ENCODE peak calls at places on chromosomes 7 and 10, in four cellular contexts. O is activated CD4-positive, CD25-positive, alpha-beta regulatory T cell; S is activated T-cell treated with anti-CD3 and anti-CD28 coated beads for 1 hour; I is stimulated activated CD4-positive, alpha-beta T cell treated with anti-CD3 and anti-CD28 coated beads, Interleukin-12 subunit alpha, Interleukin-12 subunit beta, amount 100 ng/mL, for 48 hours. Q is an unnamed sample.
A peak's percentile ranks its signal among the peaks of the same experiment; 100 is the strongest.

GRCh38 chr7:434891-435486 is 84.7 kb downstream of the PDGFA start:
- DNase-seq in O (no peak), S (no peak), I (no peak), Q (no peak)

GRCh38 chr7:122550545-122550944 is 148.4 kb downstream of the RNF133 start:
- DNase-seq in I (no peak), O (no peak), S (no peak), Q (no peak)

GRCh38 chr10:12448729-12449391 is 99.5 kb downstream of the CAMK1D start:
- DNase-seq in I (peak; percentile 66), S (peak; percentile 48), O (peak; percentile 17), Q (no peak)

GRCh38 chr7:131108212-131108980 is 219.3 kb upstream of the MKLN1 start:
- DNase-seq in O (no peak), S (no peak), I (no peak), Q (no peak)

GRCh38 chr7:159130820-159131219 is 13.8 kb downstream of the VIPR2 start:
- DNase-seq in O (no peak), S (no peak), I (no peak), Q (no peak)

GRCh38 chr10:126686271-126686670 is 15.8 kb upstream of the C10orf90 start:
- DNase-seq in S (no peak), I (no peak), O (no peak), Q (no peak)

GRCh38 chr7:55774327-55775050 is 88.1 kb downstream of the SEPTIN14 start:
- DNase-seq in O (no peak), I (no peak), S (no peak), Q (no peak)

GRCh38 chr10:62214364-62214874 is 54.2 kb downstream of the RTKN2 start:
- DNase-seq in O (no peak), I (no peak), S (no peak), Q (no peak)

GRCh38 chr7:28132959-28133745 is 47.4 kb downstream of the JAZF1 start:
- DNase-seq in I (no peak), O (no peak), S (no peak), Q (no peak)

GRCh38 chr7:33888206-33888605 is 17.1 kb upstream of the BMPER start:
- DNase-seq in O (no peak), I (no peak), S (no peak), Q (no peak)

GRCh38 chr10:64091889-64092288 is 570.7 kb downstream of the REEP3 start:
- DNase-seq in I (no peak), S (no peak), O (no peak), Q (no peak)

GRCh38 chr7:151845412-151846205 is 31.3 kb downstream of the PRKAG2 start:
- DNase-seq in S (no peak), I (no peak), O (no peak), Q (no peak)

GRCh38 chr10:36542493-36542892 is 582.9 kb upstream of the ANKRD30A start:
- DNase-seq in O (no peak), S (no peak), I (no peak), Q (no peak)

GRCh38 chr7:113622796-113623195 is 296.0 kb downstream of the PPP1R3A start:
- DNase-seq in S (no peak), O (no peak), I (no peak), Q (no peak)

GRCh38 chr7:118368958-118369357 is 144.5 kb downstream of the ANKRD7 start:
- DNase-seq in I (no peak), O (no peak), S (no peak), Q (no peak)

GRCh38 chr10:56212951-56213350 is 148.1 kb downstream of the ZWINT start:
- DNase-seq in O (no peak), I (no peak), S (no peak), Q (no peak)

GRCh38 chr10:67923551-67923950 is 39.1 kb downstream of the SIRT1 start:
- DNase-seq in I (no peak), O (no peak), S (no peak), Q (no peak)

GRCh38 chr7:94394399-94395140 is at the start of gene COL1A2:
- DNase-seq in S (no peak), I (no peak), O (no peak), Q (peak; percentile 79)

GRCh38 chr10:122499491-122499941 is 38.2 kb downstream of the HTRA1 start:
- DNase-seq in S (no peak), I (no peak), O (no peak), Q (no peak)

GRCh38 chr7:42197391-42197790 is 39.6 kb downstream of the GLI3 start:
- DNase-seq in O (no peak), I (no peak), S (no peak), Q (no peak)

GRCh38 chr10:22481687-22482539 is 136.6 kb downstream of the SPAG6 start:
- DNase-seq in I (no peak), S (no peak), O (no peak), Q (no peak)

GRCh38 chr10:4354382-4354812 is 471.6 kb upstream of the AKR1E2 start:
- DNase-seq in O (no peak), I (no peak), S (no peak), Q (no peak)

GRCh38 chr10:22682237-22683192 is 31.9 kb downstream of the PIP4K2A start:
- DNase-seq in S (peak; percentile 37), O (no peak), I (no peak), Q (no peak)

GRCh38 chr10:105797234-105797890 is 1156.3 kb downstream of the SORCS3 start:
- DNase-seq in S (no peak), O (no peak), I (no peak), Q (no peak)

GRCh38 chr10:17236468-17236886 is 8.4 kb downstream of the VIM start:
- DNase-seq in I (no peak), S (no peak), O (no peak), Q (no peak)

GRCh38 chr10:10663587-10663986 is 354.1 kb upstream of the CELF2 start:
- DNase-seq in O (no peak), S (no peak), I (no peak), Q (no peak)

GRCh38 chr7:32206987-32207386 is 136.8 kb upstream of the PDE1C start:
- DNase-seq in I (no peak), O (no peak), S (no peak), Q (no peak)

GRCh38 chr10:50422259-50422658 is 170.9 kb upstream of the ASAH2 start:
- DNase-seq in O (no peak), I (no peak), S (no peak), Q (no peak)

GRCh38 chr7:157299613-157300405 is 37.0 kb upstream of the DNAJB6 start:
- DNase-seq in S (no peak), O (no peak), I (no peak), Q (no peak)

GRCh38 chr7:4500812-4501211 is 181.3 kb upstream of the FOXK1 start:
- DNase-seq in O (no peak), S (no peak), I (no peak), Q (peak; percentile 47)

GRCh38 chr10:3239066-3239919 is 66.7 kb upstream of the PITRM1 start:
- DNase-seq in O (peak; percentile 60), I (peak; percentile 71), S (peak; percentile 68), Q (peak; percentile 58)

GRCh38 chr7:45347804-45348203 is 190.2 kb downstream of the RAMP3 start:
- DNase-seq in S (no peak), I (no peak), O (no peak), Q (no peak)

GRCh38 chr7:1914321-1914720 is 244.2 kb downstream of the ELFN1 start:
- DNase-seq in S (no peak), O (no peak), I (no peak), Q (no peak)

GRCh38 chr7:3042301-3042700 is 1.4 kb downstream of the CARD11 start:
- DNase-seq in I (no peak), S (no peak), O (no peak), Q (no peak)